ENCODE peak calls at places on chromosomes 1 and 21, in ten cellular contexts. A, X, L, S, B, N, R, V, O and K are unnamed samples.

GRCh38 chr1:62588000-62588399 is 9.3 kb upstream of the ANGPTL3 start:
- DNase-seq in O (no peak), S (no peak), B (no peak), X (no peak), R (no peak), V (no peak), A (no peak), N (no peak), L (no peak), K (no peak)

GRCh38 chr1:233791750-233792149 is 112.7 kb upstream of the SLC35F3 start:
- DNase-seq in L (no peak), N (no peak), R (no peak), X (no peak), B (no peak), S (no peak), V (no peak), A (no peak), O (no peak), K (no peak)

GRCh38 chr1:240998024-240998423 is 359.0 kb downstream of the RGS7 start:
- DNase-seq in S (no peak), X (no peak), N (no peak), O (no peak), R (no peak), B (no peak), L (no peak), V (no peak), A (no peak), K (no peak)

GRCh38 chr21:32806810-32807386 is 35.3 kb upstream of the PAXBP1 start:
- DNase-seq in B (no peak), S (no peak), O (no peak), N (no peak), V (no peak), R (no peak), X (no peak), L (no peak), A (no peak), K (peak)

GRCh38 chr1:81435175-81435574 is 365.6 kb upstream of the ADGRL2 start:
- DNase-seq in S (no peak), B (no peak), R (no peak), V (no peak), A (no peak), X (no peak), L (no peak), N (no peak), O (no peak), K (peak)

GRCh38 chr1:46131727-46132528 is 501 bp downstream of the PIK3R3 start:
- DNase-seq in B (no peak), S (peak), A (peak), N (no peak), X (peak), O (no peak), V (no peak), R (peak), L (peak), K (peak)

GRCh38 chr1:116785006-116785405 is 30.8 kb downstream of the CD2 start:
- DNase-seq in R (no peak), S (no peak), X (no peak), A (no peak), N (no peak), O (no peak), L (peak), V (no peak), B (no peak), K (no peak)

GRCh38 chr1:38559180-38559874 is 300.2 kb downstream of the RRAGC start:
- DNase-seq in B (peak), V (no peak), R (no peak), N (no peak), X (peak), A (no peak), S (peak), O (peak), L (peak), K (no peak)

DNA sequence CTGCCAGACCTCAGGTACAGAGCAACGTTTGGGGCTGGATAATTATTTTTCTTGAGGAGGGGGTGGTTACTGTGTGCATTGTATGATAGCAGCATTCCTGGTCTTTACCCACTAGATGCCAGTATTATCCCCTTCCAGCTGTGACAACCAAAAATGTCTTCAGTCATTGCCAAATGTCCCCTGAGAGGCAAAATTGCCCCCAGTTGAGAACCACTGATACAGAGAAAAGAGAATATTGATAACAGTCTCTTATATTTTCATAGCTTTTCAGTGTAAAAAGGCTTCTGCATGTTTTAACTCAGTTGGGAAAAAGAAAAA is 51.8 kb upstream of the SYT14 start:
- DNase-seq in S (no peak), B (no peak), V (no peak), N (no peak), A (no peak), R (no peak), O (no peak), L (no peak), X (no peak), K (no peak)
- TF ChIP-seq CTCF in S (peak), B (no peak), V (peak), N (no peak), A (no peak), R (no peak), O (no peak), L (no peak), X (no peak), K (peak)

DNA sequence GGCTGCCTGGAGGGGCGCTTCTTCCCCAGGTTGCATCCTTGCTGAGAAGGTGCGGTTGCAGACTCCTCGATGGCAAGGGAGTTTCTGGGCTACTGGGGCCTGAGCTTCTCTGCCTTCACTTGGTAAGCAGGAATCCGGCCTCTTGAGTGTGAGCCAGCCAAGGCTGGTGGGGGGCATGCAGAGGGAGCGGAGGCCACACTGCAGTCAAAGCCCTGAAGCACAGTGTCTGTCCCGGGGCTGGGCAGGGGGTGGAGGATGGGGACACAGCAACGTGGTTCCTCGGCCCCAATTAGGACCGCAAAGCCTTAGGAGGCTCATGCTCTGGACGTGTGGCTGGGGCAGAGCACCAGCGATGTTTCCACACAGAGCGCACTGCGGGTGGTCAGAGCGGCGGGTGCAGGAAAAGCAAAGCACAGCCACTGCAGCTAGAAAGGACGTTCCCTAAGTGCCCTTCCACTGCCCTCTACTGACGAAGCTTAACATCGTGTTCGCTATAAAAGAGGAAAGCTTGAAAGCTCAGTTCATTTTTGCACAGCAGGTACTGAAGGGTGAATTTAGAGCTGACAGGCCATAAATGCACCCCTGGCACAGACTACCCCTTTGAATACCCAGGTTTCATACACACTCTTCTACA is 60.7 kb upstream of the COG2 start:
- DNase-seq in X (no peak), R (no peak), N (no peak), S (peak), A (peak), L (peak), O (no peak), B (no peak), V (no peak), K (no peak)
- TF ChIP-seq CTCF in X (no peak), R (no peak), N (no peak), S (peak), A (no peak), L (peak), O (no peak), B (no peak), V (no peak), K (no peak)

GRCh38 chr1:210754931-210755670 is 378.8 kb downstream of the KCNH1 start:
- DNase-seq in X (no peak), L (no peak), A (no peak), B (no peak), N (no peak), R (no peak), O (no peak), V (no peak), S (no peak), K (no peak)
- TF ChIP-seq CTCF in X (no peak), L (no peak), A (no peak), B (no peak), N (no peak), R (no peak), O (no peak), V (no peak), S (no peak), K (no peak)

GRCh38 chr1:177948336-177948972 is 21.4 kb downstream of the SEC16B start:
- DNase-seq in S (peak), B (peak), V (peak), N (no peak), X (peak), R (no peak), A (peak), L (peak), O (no peak), K (peak)
- TF ChIP-seq CTCF in S (peak), B (peak), V (peak), N (peak), X (peak), R (peak), A (peak), L (peak), O (peak), K (peak)

GRCh38 chr1:29124366-29125236 is 898 bp upstream of the TMEM200B start:
- DNase-seq in V (no peak), R (peak), X (peak), B (peak), S (peak), A (peak), L (peak), N (peak), O (peak), K (peak)
- TF ChIP-seq CTCF in V (peak), R (peak), X (peak), B (no peak), S (peak), A (peak), L (no peak), N (peak), O (peak), K (peak)

DNA sequence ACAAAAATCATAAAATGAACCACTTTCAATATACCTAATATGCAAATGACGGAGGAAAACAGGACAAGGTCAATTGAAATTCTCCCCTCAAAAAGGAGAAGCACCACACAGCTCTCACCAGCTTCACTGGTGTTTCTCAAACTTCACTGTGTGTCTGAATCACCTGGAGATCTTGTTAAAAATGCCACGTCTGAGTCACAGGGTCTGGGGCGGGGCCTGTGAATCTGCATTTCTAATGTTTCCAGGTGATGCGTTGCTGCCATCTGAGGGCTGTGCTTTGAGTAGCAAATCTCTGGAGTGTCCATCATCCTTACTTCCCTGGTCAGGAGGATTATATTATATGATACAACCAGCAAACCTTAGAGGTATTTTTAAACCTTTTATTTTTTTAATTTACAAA is 9.0 kb downstream of the CLDN19 start:
- DNase-seq in N (no peak), R (no peak), A (no peak), O (no peak), V (no peak), X (peak), S (peak), L (peak), B (no peak), K (no peak)
- TF ChIP-seq CTCF in N (no peak), R (no peak), A (no peak), O (no peak), V (peak), X (no peak), S (peak), L (no peak), B (peak), K (no peak)

GRCh38 chr1:182484531-182485257 is 34.7 kb downstream of the RGSL1 start:
- DNase-seq in O (no peak), V (no peak), A (peak), B (peak), L (peak), X (no peak), R (no peak), S (peak), N (no peak), K (no peak)
- TF ChIP-seq CTCF in O (peak), V (peak), A (peak), B (peak), L (peak), X (peak), R (no peak), S (peak), N (no peak), K (no peak)

GRCh38 chr1:3623441-3624150 is 1.2 kb upstream of the TPRG1L start:
- DNase-seq in L (no peak), X (no peak), O (no peak), B (no peak), N (no peak), R (no peak), V (no peak), S (no peak), A (no peak), K (no peak)

GRCh38 chr1:3624194-3625136 is at the start of gene TPRG1L:
- DNase-seq in L (peak), A (peak), R (peak), X (peak), O (peak), V (peak), B (peak), N (peak), S (peak), K (peak)

GRCh38 chr1:3628445-3628844 is 3.6 kb downstream of the TPRG1L start:
- DNase-seq in R (no peak), A (peak), B (no peak), L (no peak), O (peak), X (no peak), N (no peak), S (no peak), V (no peak), K (no peak)

GRCh38 chr1:3627515-3628253 is 2.9 kb downstream of the TPRG1L start:
- DNase-seq in A (peak), X (no peak), S (no peak), V (no peak), N (no peak), B (no peak), O (peak), R (no peak), L (no peak), K (no peak)

GRCh38 chr1:3625151-3625907 is 514 bp downstream of the TPRG1L start:
- DNase-seq in L (peak), B (no peak), R (no peak), O (peak), S (peak), A (peak), V (no peak), N (peak), X (peak), K (peak)
- TF ChIP-seq CTCF in L (no peak), B (no peak), R (no peak), O (no peak), S (no peak), A (no peak), V (no peak), N (no peak), X (no peak), K (no peak)

GRCh38 chr1:101945884-101946283 is 50.8 kb downstream of the OLFM3 start:
- DNase-seq in N (no peak), L (peak), A (no peak), X (no peak), B (no peak), O (no peak), R (no peak), V (no peak), S (no peak), K (no peak)
- TF ChIP-seq CTCF in N (no peak), L (no peak), A (no peak), X (no peak), B (no peak), O (no peak), R (no peak), V (no peak), S (peak), K (no peak)

GRCh38 chr1:19643113-19643512 is 998 bp upstream of the NBL1 start:
- DNase-seq in N (no peak), R (peak), L (no peak), V (no peak), X (peak), A (no peak), O (no peak), S (peak), B (no peak), K (no peak)
- TF ChIP-seq CTCF in N (no peak), R (no peak), L (no peak), V (peak), X (peak), A (no peak), O (no peak), S (peak), B (no peak), K (no peak)